ENCODE peak calls at places on chromosome 11, in ten cellular contexts. E is HAP-1; U is activated CD8-positive, alpha-beta memory T cell treated with anti-CD3 and anti-CD28 coated beads, Interleukin-2, amount 50 U/mL, for 48 hours; V is central memory CD8-positive, alpha-beta T cell; C is activated CD4-positive, alpha-beta T cell treated with anti-CD3 and anti-CD28 coated beads for 1 hour; N is NCI-H1436; S is nucleus accumbens; X is bronchial epithelial cell; H is astrocyte of the hippocampus; Q is M059J. J is an unnamed sample.

GRCh38 chr11:108624196-108624925 is 30.8 kb upstream of the EXPH5 start:
- DNase-seq in E (no peak), U (no peak), V (no peak), C (no peak), N (no peak), S (no peak), X (no peak), H (no peak), Q (no peak), J (no peak)

GRCh38 chr11:2886191-2886894 is 768 bp upstream of the CDKN1C start:
- DNase-seq in E (peak), U (no peak), V (no peak), C (no peak), N (no peak), S (no peak), X (no peak), H (peak), Q (no peak), J (no peak)

GRCh38 chr11:19437760-19438159 is 197.0 kb upstream of the E2F8 start:
- DNase-seq in E (no peak), U (no peak), V (no peak), C (no peak), N (no peak), S (no peak), X (peak), H (peak), Q (peak), J (no peak)

GRCh38 chr11:35277827-35278226 is 138.9 kb downstream of the CD44 start:
- DNase-seq in E (no peak), U (no peak), V (no peak), C (no peak), N (no peak), S (no peak), X (no peak), H (no peak), Q (no peak), J (no peak)

GRCh38 chr11:75563978-75564552 is 2.0 kb downstream of the SERPINH1 start:
- DNase-seq in E (peak), U (no peak), V (no peak), C (no peak), N (no peak), S (no peak), X (no peak), H (peak), Q (no peak), J (no peak)

GRCh38 chr11:94567181-94567670 is at the start of gene PIWIL4:
- DNase-seq in E (no peak), U (no peak), V (no peak), C (no peak), N (no peak), S (no peak), X (no peak), H (no peak), Q (no peak), J (no peak)

GRCh38 chr11:44456544-44457270 is 108.8 kb upstream of the CD82 start:
- DNase-seq in E (no peak), U (no peak), V (no peak), C (no peak), N (no peak), S (no peak), X (peak), H (no peak), Q (no peak), J (no peak)

GRCh38 chr11:19881185-19881584 is 168.5 kb downstream of the NAV2 start:
- DNase-seq in E (no peak), U (no peak), V (no peak), C (no peak), N (no peak), S (no peak), X (no peak), H (no peak), Q (no peak), J (no peak)

GRCh38 chr11:113847580-113847979 is 27.8 kb downstream of the USP28 start:
- DNase-seq in E (no peak), U (no peak), V (no peak), C (no peak), N (no peak), S (no peak), X (no peak), H (no peak), Q (no peak), J (no peak)

J was measured in NT2/D1.